ENCODE peak calls at places on chromosomes 5 and 9, in five cellular contexts. L is neural progenitor cell, Y is A549, K is choroid plexus epithelial cell, E is Peyer's patch. H is an unnamed sample.

GRCh38 chr5:148491793-148492184 is 108.0 kb downstream of the FBXO38 start:
- DNase-seq in K (no peak), Y (no peak), E (no peak), L (no peak), H (no peak)

GRCh38 chr5:3912790-3913189 is 317.2 kb downstream of the IRX1 start:
- DNase-seq in Y (no peak), K (no peak), L (no peak), E (no peak), H (no peak)

GRCh38 chr9:75855509-75855908 is 35.0 kb upstream of the PCSK5 start:
- DNase-seq in Y (no peak), K (peak), L (peak), E (no peak), H (no peak)

GRCh38 chr5:124902097-124902821 is 155.8 kb upstream of the ZNF608 start:
- DNase-seq in K (peak), L (no peak), E (peak), Y (no peak), H (no peak)

GRCh38 chr5:56328753-56329560 is 95.8 kb upstream of the ANKRD55 start:
- DNase-seq in E (peak), L (no peak), Y (no peak), K (peak), H (no peak)

GRCh38 chr9:95822583-95823431 is 52.7 kb upstream of the ERCC6L2 start:
- DNase-seq in E (no peak), L (no peak), K (peak), Y (no peak), H (no peak)

GRCh38 chr5:163619273-163619672 is 113.9 kb downstream of the MAT2B start:
- DNase-seq in Y (no peak), E (no peak), K (no peak), L (no peak), H (no peak)

GRCh38 chr9:112945620-112946208 is 55.0 kb upstream of the SLC46A2 start:
- DNase-seq in E (no peak), Y (peak), K (no peak), L (peak), H (no peak)

GRCh38 chr5:76236684-76237083 is 153.5 kb downstream of the SV2C start:
- DNase-seq in L (no peak), K (no peak), Y (no peak), E (no peak), H (no peak)

GRCh38 chr5:10233505-10233904 is 16.2 kb downstream of the ATPSCKMT start:
- DNase-seq in L (peak), Y (peak), E (no peak), K (peak), H (no peak)
- TF ChIP-seq CTCF in L (peak), Y (peak), E (no peak), K (no peak), H (no peak)

GRCh38 chr5:81856948-81857928 is 106.3 kb upstream of the SSBP2 start:
- DNase-seq in L (peak), E (no peak), Y (no peak), K (peak), H (no peak)
- TF ChIP-seq CTCF in L (peak), E (no peak), Y (peak), K (peak), H (no peak)

DNA sequence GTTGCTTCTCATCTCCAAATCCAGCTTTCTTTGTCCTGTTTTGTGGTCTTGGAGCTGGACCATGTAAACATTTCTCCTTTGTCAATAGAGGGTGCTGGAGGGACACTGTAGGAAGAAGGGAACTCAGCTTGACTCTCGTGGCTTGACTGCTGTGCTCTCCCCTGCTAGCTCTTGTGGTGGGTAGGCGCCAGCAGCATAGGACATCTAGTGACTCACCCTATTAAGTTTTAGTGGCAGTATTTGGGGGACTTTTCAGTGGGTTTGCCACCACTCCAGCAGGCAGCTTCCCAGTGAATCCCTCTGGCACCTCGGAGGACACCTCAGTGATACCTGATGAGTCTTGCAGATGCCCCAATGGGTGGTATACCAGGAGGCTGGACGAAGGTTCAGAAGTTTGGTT is 97.8 kb downstream of the TSSK1B start:
- DNase-seq in Y (peak), L (peak), E (no peak), K (peak), H (no peak)
- TF ChIP-seq CTCF in Y (peak), L (peak), E (no peak), K (peak), H (no peak)

GRCh38 chr9:20579544-20580309 is 42.6 kb downstream of the MLLT3 start:
- DNase-seq in L (no peak), K (no peak), E (no peak), Y (no peak), H (no peak)
- TF ChIP-seq CTCF in L (no peak), K (no peak), E (no peak), Y (no peak), H (no peak)

GRCh38 chr9:4739587-4740372 is 1.2 kb downstream of the AK3 start:
- DNase-seq in L (no peak), K (peak), E (no peak), Y (no peak), H (no peak)

GRCh38 chr9:4740373-4740622 is 704 bp downstream of the AK3 start:
- DNase-seq in L (no peak), E (no peak), Y (no peak), K (peak), H (no peak)

GRCh38 chr9:4742246-4742645 is 1.2 kb upstream of the AK3 start:
- DNase-seq in Y (no peak), L (no peak), K (peak), E (no peak), H (no peak)

GRCh38 chr9:4741365-4742031 is 496 bp upstream of the AK3 start:
- DNase-seq in E (peak), L (no peak), Y (peak), K (peak), H (no peak)

DNA sequence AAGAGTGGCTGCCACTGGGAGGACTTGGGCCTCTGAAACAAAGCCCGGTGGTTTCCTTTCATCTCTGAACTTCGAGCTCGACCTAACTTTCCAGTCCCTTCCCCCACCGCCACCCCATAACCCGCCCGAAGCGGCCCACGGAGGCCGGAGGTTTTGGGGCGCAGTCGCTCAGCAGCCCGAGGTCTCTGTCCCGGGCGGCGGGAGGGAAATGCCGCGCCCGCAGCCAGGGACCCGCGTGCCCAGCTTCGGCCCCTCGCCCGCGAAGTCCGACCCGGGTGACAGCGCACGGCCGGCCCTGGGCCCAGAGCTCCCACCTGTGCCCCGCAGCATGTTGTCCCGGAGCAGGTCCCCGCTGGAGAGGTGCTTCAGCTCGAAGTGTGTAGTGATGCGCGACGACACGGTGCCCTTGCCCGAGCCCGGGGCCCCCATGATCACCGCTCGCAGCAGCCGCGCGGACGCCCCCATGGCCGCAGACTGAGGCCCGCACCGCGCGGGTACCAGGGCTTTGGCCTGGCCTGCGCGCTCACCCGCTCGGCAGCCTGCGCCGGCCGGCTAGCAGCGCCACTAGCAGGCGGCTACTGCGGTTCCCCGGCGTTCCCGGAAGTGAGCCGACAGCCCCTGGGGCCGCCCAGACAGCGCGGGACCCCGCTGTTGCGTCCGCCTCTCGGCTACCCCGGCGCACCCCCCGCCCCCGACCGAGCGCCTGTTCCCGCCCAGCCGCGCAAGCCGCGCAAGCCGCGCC is at the start of gene AK3:
- DNase-seq in K (peak), Y (peak), E (peak), L (peak), H (peak)
- TF ChIP-seq CTCF in K (peak), Y (peak), E (no peak), L (peak), H (no peak)

DNA sequence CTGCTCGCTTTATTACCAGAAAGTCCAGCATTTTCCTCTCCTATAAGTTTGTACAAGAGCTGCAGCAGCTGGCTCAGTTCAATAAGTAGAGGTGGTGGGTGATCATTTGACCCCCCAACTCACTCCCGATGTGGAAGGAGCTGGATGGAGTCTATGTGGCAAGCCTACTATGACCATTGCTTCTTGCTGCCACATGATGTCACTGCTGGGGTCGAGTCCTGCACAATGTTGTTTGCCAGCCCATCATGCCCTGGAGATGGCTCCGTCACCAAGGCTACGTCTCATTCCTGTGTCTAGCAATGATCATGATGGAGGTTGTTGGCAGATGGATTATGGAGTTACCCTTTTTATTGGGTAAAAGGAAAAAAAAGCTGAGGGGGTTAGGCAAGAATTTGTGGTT is 266.3 kb downstream of the PSAT1 start:
- DNase-seq in K (no peak), E (no peak), Y (no peak), L (no peak), H (no peak)
- TF ChIP-seq CTCF in K (no peak), E (no peak), Y (no peak), L (no peak), H (no peak)

DNA sequence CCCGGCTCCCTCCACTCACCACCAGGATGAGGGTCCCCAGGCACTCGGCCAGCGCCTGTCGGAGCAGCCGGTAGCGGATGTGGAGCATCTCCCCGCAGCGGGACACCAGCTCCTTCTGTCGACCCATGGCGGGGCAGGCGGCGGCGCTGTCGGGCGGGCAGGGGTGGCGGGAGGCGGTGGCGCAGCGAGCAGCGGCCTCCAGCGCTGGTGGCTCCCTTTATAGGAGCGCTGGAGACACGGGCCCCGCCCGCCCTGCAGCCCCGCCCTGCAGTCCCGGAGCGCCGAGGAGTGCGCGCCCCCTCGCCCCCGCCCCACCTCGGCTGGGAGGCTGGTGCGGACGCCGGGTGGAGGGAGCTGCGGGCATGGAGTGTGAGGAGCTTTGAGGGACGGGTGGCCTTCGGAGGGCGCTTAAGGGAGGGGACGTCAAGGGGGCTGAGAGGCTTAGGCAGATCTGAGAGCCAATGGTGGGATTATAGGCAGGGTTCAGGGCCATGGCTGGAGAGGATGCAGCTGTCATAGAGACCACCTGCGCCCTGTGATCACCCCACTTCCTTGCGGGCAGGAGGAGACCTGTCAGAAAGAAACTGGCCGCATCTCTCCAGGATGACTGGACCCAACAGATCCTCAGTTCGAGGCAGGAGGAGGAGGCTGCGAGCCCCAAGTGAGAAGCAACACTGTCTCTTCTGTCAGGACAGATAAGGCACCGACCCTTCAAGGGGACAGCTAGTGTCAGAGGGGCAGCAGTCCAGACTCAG is at the start of gene AQP3:
- DNase-seq in L (peak), K (peak), E (peak), Y (peak), H (peak)
- TF ChIP-seq CTCF in L (peak), K (peak), E (no peak), Y (peak), H (peak)

DNA sequence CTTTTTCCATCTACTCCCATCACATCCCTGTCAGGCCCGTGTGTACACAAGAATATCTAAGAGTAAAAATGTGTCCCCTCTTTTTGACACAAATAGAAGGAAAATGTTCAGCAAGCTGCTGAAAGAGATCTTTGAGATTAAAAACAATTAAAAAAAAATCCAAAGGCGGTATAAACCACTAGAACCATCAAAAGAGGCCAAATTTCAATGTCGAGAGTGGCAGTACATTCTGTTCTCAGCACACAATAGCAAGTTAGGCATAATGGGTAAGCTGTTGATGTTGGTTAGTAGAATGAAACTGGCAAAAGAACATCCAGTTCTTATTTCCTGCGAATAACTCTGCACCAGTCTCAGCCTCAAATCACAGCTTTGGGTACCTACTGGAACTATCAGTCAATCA is 95.2 kb upstream of the IL7R start:
- DNase-seq in E (no peak), Y (no peak), L (no peak), K (no peak), H (no peak)
- TF ChIP-seq CTCF in E (no peak), Y (no peak), L (no peak), K (no peak), H (no peak)